ENCODE peak calls at places on chromosomes 11 and 22, in five cellular contexts. D, Q, E, M and I are unnamed samples.

GRCh38 chr22:50072714-50073538 is 12.3 kb downstream of the MLC1 start:
- DNase-seq in D (no peak), Q (no peak), E (no peak), M (no peak), I (no peak)

GRCh38 chr22:45585946-45586540 is 83.4 kb downstream of the FBLN1 start:
- DNase-seq in D (peak), Q (no peak), E (no peak), M (no peak), I (no peak)

GRCh38 chr22:20173246-20173645 is 22.4 kb upstream of the CCDC188 start:
- DNase-seq in D (no peak), Q (no peak), E (no peak), M (no peak), I (no peak)

GRCh38 chr11:21485011-21485410 is 707.9 kb upstream of the ANO5 start:
- DNase-seq in D (no peak), Q (no peak), E (no peak), M (no peak), I (no peak)

GRCh38 chr11:62854825-62855570 is 15.6 kb upstream of the WDR74 start:
- DNase-seq in D (no peak), Q (no peak), E (no peak), M (no peak), I (no peak)

GRCh38 chr11:76791861-76792260 is 8.7 kb downstream of the TSKU start:
- DNase-seq in D (no peak), Q (peak), E (peak), M (no peak), I (no peak)

GRCh38 chr11:67266424-67267187 is at the start of gene GRK2:
- DNase-seq in D (peak), Q (no peak), E (peak), M (peak), I (no peak)

GRCh38 chr22:35656284-35656752 is 8.1 kb downstream of the APOL6 start:
- DNase-seq in D (no peak), Q (no peak), E (no peak), M (no peak), I (no peak)

GRCh38 chr22:27097933-27098332 is 440.5 kb downstream of the MIAT start:
- DNase-seq in D (no peak), Q (no peak), E (no peak), M (no peak), I (no peak)